ENCODE peak calls at places on chromosomes 2 and 18, in seven cellular contexts. P is activated T-helper 2 cell treated with anti-CD3 and anti-CD28 coated beads, Interferon-gamma antibody, Interleukin-2, Interleukin-4, amounts not matched to agents 10 μg/mL and 5 μg/mL and 100 μg/mL, durations not matched to agents 14 hours and 24 hours and 36 hours; N is naive thymus-derived CD4-positive, alpha-beta T cell; F is thyroid gland; D is head of caudate nucleus; E is SK-MEL-5; X is T-helper 1 cell. W is an unnamed sample.

GRCh38 chr18:44589709-44590108 is 91.0 kb upstream of the SETBP1 start:
- DNase-seq in P (no peak), N (no peak), F (no peak), D (no peak), E (no peak), X (no peak), W (no peak)

GRCh38 chr2:182324665-182325064 is 102.2 kb downstream of the PDE1A start:
- DNase-seq in P (no peak), N (no peak), F (peak), D (no peak), E (no peak), X (no peak), W (no peak)

GRCh38 chr2:26535663-26536275 is 57.8 kb upstream of the OTOF start:
- DNase-seq in P (no peak), N (no peak), F (no peak), D (no peak), E (no peak), X (peak), W (no peak)

GRCh38 chr2:189024861-189025618 is 50.9 kb downstream of the COL3A1 start:
- DNase-seq in P (no peak), N (no peak), F (no peak), D (no peak), E (peak), X (no peak), W (no peak)

GRCh38 chr18:66048404-66048803 is 297.6 kb downstream of the CDH7 start:
- DNase-seq in P (no peak), N (no peak), F (no peak), D (no peak), E (no peak), X (no peak), W (no peak)

GRCh38 chr2:157572725-157573124 is 55.9 kb downstream of the ACVR1C start:
- DNase-seq in P (no peak), N (peak), F (no peak), D (no peak), E (peak), X (no peak), W (no peak)

GRCh38 chr2:59190518-59190917 is 949.4 kb upstream of the FANCL start:
- DNase-seq in P (no peak), N (no peak), F (no peak), D (no peak), E (no peak), X (no peak), W (no peak)

GRCh38 chr2:10680214-10680613 is 9.6 kb downstream of the NOL10 start:
- DNase-seq in P (no peak), N (no peak), F (no peak), D (no peak), E (no peak), X (no peak), W (no peak)

GRCh38 chr2:88181511-88181910 is 11.4 kb downstream of the THNSL2 start:
- DNase-seq in P (no peak), N (peak), F (no peak), D (no peak), E (peak), X (no peak), W (no peak)

GRCh38 chr2:172438741-172439508 is 11.5 kb downstream of the ITGA6 start:
- DNase-seq in P (no peak), N (no peak), F (no peak), D (no peak), E (no peak), X (no peak), W (no peak)

GRCh38 chr18:36315736-36316135 is 18.2 kb downstream of the FHOD3 start:
- DNase-seq in P (no peak), N (no peak), F (peak), D (no peak), E (no peak), X (no peak), W (no peak)

GRCh38 chr2:184681642-184682321 is 83.5 kb downstream of the ZNF804A start:
- DNase-seq in P (no peak), N (no peak), F (no peak), D (no peak), E (no peak), X (no peak), W (peak)

GRCh38 chr2:151886235-151886634 is 58.0 kb upstream of the ARL5A start:
- DNase-seq in P (no peak), N (no peak), F (no peak), D (no peak), E (no peak), X (no peak), W (no peak)

GRCh38 chr2:229475753-229476152 is 204.7 kb upstream of the PID1 start:
- DNase-seq in P (no peak), N (no peak), F (no peak), D (no peak), E (no peak), X (no peak), W (no peak)

GRCh38 chr2:175431054-175431780 is 249.7 kb upstream of the ATP5MC3 start:
- DNase-seq in P (no peak), N (no peak), F (no peak), D (no peak), E (no peak), X (no peak), W (no peak)

GRCh38 chr18:50356036-50356945 is 18.6 kb upstream of the SKA1 start:
- DNase-seq in P (no peak), N (no peak), F (no peak), D (no peak), E (peak), X (no peak), W (no peak)

GRCh38 chr2:64626146-64626809 is 27.4 kb downstream of the SERTAD2 start:
- DNase-seq in P (no peak), N (no peak), F (peak), D (no peak), E (no peak), X (no peak), W (peak)

GRCh38 chr2:55587-56448 is 9.5 kb upstream of the FAM110C start:
- DNase-seq in P (no peak), N (no peak), F (no peak), D (no peak), E (no peak), X (no peak), W (no peak)

GRCh38 chr2:218166791-218167190 is at the start of gene CXCR1:
- DNase-seq in P (peak), N (peak), F (no peak), D (no peak), E (no peak), X (peak), W (no peak)

GRCh38 chr2:33336036-33336625 is 140.3 kb upstream of the RASGRP3 start:
- DNase-seq in P (no peak), N (no peak), F (no peak), D (no peak), E (no peak), X (no peak), W (no peak)

GRCh38 chr2:23312996-23313606 is 71.9 kb upstream of the KLHL29 start:
- DNase-seq in P (peak), N (no peak), F (peak), D (no peak), E (peak), X (no peak), W (no peak)

GRCh38 chr18:11859903-11860407 is 8.7 kb downstream of the CHMP1B start:
- DNase-seq in P (no peak), N (no peak), F (peak), D (no peak), E (peak), X (no peak), W (no peak)

GRCh38 chr2:99481941-99482340 is 7.9 kb downstream of the REV1 start:
- DNase-seq in P (no peak), N (no peak), F (no peak), D (no peak), E (peak), X (no peak), W (no peak)

GRCh38 chr2:201465524-201465971 is 14.0 kb downstream of the STRADB start:
- DNase-seq in P (no peak), N (no peak), F (peak), D (no peak), E (no peak), X (no peak), W (no peak)

GRCh38 chr18:13178976-13179375 is 39.6 kb upstream of the LDLRAD4 start:
- DNase-seq in P (no peak), N (no peak), F (no peak), D (no peak), E (no peak), X (no peak), W (no peak)

GRCh38 chr2:30216157-30216556 is 15.2 kb upstream of the LBH start:
- DNase-seq in P (no peak), N (no peak), F (no peak), D (no peak), E (no peak), X (no peak), W (no peak)

GRCh38 chr2:73291093-73291460 is 2.3 kb downstream of the EGR4 start:
- DNase-seq in P (peak), N (peak), F (peak), D (no peak), E (no peak), X (no peak), W (no peak)